ENCODE peak calls at places on chromosomes 12 and 14, in six cellular contexts. A, T, F, Q, X and H are unnamed samples.

GRCh38 chr12:70393787-70394519 is 27.9 kb downstream of the KCNMB4 start:
- DNase-seq in T (no peak), F (peak; percentile 70), A (no peak), X (no peak), Q (no peak), H (peak; percentile 6)

GRCh38 chr14:24310666-24311604 is at the start of gene LTB4R:
- DNase-seq in F (peak; percentile 76), X (peak; percentile 87), T (peak; percentile 77), A (peak; percentile 72), Q (peak; percentile 71), H (no peak)

GRCh38 chr14:93045211-93045674 is 70.5 kb downstream of the ITPK1 start:
- DNase-seq in Q (no peak), A (no peak), F (no peak), T (no peak), X (no peak), H (no peak)

GRCh38 chr12:6178981-6179761 is 21.0 kb upstream of the CD9 start:
- DNase-seq in Q (no peak), F (peak; percentile 7), X (no peak), T (no peak), A (no peak), H (no peak)

GRCh38 chr12:94666158-94666557 is 15.8 kb upstream of the TMCC3 start:
- DNase-seq in F (no peak), A (no peak), X (no peak), Q (no peak), T (no peak), H (no peak)

GRCh38 chr12:131119936-131120335 is 166.2 kb downstream of the ADGRD1 start:
- DNase-seq in T (no peak), A (no peak), F (no peak), X (no peak), Q (no peak), H (no peak)

GRCh38 chr12:95529693-95530225 is 21.5 kb downstream of the USP44 start:
- DNase-seq in X (no peak), A (no peak), Q (no peak), F (no peak), T (no peak), H (no peak)

GRCh38 chr12:92363295-92364146 is 217.9 kb upstream of the BTG1 start:
- DNase-seq in Q (peak; percentile 60), F (peak; percentile 27), A (no peak), X (no peak), T (peak; percentile 65), H (no peak)

GRCh38 chr12:98592825-98593322 is 612 bp upstream of the SLC25A3 start:
- DNase-seq in A (no peak), T (no peak), F (no peak), Q (no peak), X (no peak), H (no peak)

GRCh38 chr12:2335517-2335916 is 282.7 kb downstream of the CACNA1C start:
- DNase-seq in X (no peak), F (no peak), Q (no peak), T (no peak), A (no peak), H (no peak)

GRCh38 chr12:127579446-127579845 is 687.5 kb upstream of the TMEM132C start:
- DNase-seq in A (no peak), Q (no peak), T (no peak), X (no peak), F (peak; percentile 16), H (no peak)

GRCh38 chr12:7872565-7873304 is at the start of gene SLC2A14:
- DNase-seq in F (no peak), X (no peak), Q (no peak), T (no peak), A (no peak), H (no peak)

GRCh38 chr12:2624543-2625266 is 170.1 kb upstream of the FKBP4 start:
- DNase-seq in A (no peak), T (peak; percentile 27), X (no peak), Q (no peak), F (peak; percentile 2), H (peak; percentile 9)

GRCh38 chr14:29536886-29537511 is 390.6 kb downstream of the PRKD1 start:
- DNase-seq in A (peak; percentile 15), X (no peak), Q (no peak), F (peak; percentile 58), T (no peak), H (peak; percentile 15)

GRCh38 chr14:101404426-101405170 is 156.7 kb upstream of the DIO3 start:
- DNase-seq in A (no peak), X (no peak), Q (no peak), F (no peak), T (no peak), H (no peak)

GRCh38 chr14:101361451-101362433 is 199.6 kb upstream of the DIO3 start:
- DNase-seq in X (no peak), Q (no peak), A (no peak), F (no peak), T (no peak), H (no peak)

GRCh38 chr12:27709932-27710591 is 570 bp upstream of the MRPS35 start:
- DNase-seq in Q (no peak), A (no peak), F (peak; percentile 74), X (no peak), T (no peak), H (peak; percentile 29)

GRCh38 chr12:58176296-58176869 is 235.0 kb downstream of the ATP23 start:
- DNase-seq in Q (no peak), T (no peak), F (peak; percentile 31), X (no peak), A (no peak), H (peak; percentile 9)

GRCh38 chr12:52202361-52203078 is 10.7 kb upstream of the KRT80 start:
- DNase-seq in F (peak; percentile 31), Q (no peak), T (no peak), X (no peak), A (no peak), H (no peak)

GRCh38 chr12:29599397-29599796 is 101.9 kb upstream of the OVCH1 start:
- DNase-seq in X (no peak), A (no peak), F (peak; percentile 92), T (no peak), Q (no peak), H (peak; percentile 88)

GRCh38 chr12:111413442-111414086 is 7.8 kb downstream of the SH2B3 start:
- DNase-seq in T (no peak), Q (no peak), X (no peak), F (peak; percentile 76), A (no peak), H (no peak)

GRCh38 chr14:68862954-68863594 is 70.2 kb upstream of the ZFP36L1 start:
- DNase-seq in X (peak; percentile 80), T (peak; percentile 85), A (peak; percentile 87), F (peak; percentile 92), Q (peak; percentile 35), H (peak; percentile 68)

GRCh38 chr14:94738097-94738496 is 31.8 kb downstream of the GSC start:
- DNase-seq in Q (no peak), A (no peak), X (no peak), F (no peak), T (no peak), H (no peak)

GRCh38 chr12:126397071-126397571 is 1331.9 kb downstream of the AACS start:
- DNase-seq in F (peak; percentile 97), X (no peak), A (no peak), T (no peak), Q (no peak), H (no peak)

GRCh38 chr12:29380536-29381523 is at the start of gene ERGIC2:
- DNase-seq in T (peak; percentile 94), A (peak; percentile 99), F (peak; percentile 100), X (peak; percentile 94), Q (peak; percentile 95), H (peak; percentile 98)

GRCh38 chr12:109678732-109679131 is 34.9 kb upstream of the FAM222A start:
- DNase-seq in Q (no peak), F (no peak), T (no peak), X (no peak), A (no peak), H (no peak)

GRCh38 chr12:58148405-58148804 is 207.0 kb downstream of the ATP23 start:
- DNase-seq in F (peak; percentile 57), Q (no peak), X (no peak), T (no peak), A (no peak), H (no peak)

GRCh38 chr12:86827409-86827808 is 571.2 kb upstream of the MGAT4C start:
- DNase-seq in Q (no peak), T (no peak), F (no peak), A (no peak), X (no peak), H (no peak)

GRCh38 chr14:94062344-94062904 is 18.6 kb downstream of the DDX24 start:
- DNase-seq in A (no peak), X (no peak), T (no peak), Q (no peak), F (peak; percentile 66), H (no peak)

GRCh38 chr14:52730708-52731111 is 744 bp downstream of the STYX start:
- DNase-seq in Q (no peak), F (peak; percentile 31), T (no peak), X (no peak), A (peak; percentile 28), H (no peak)

GRCh38 chr14:90827919-90828610 is 11.8 kb upstream of the TTC7B start:
- DNase-seq in F (peak; percentile 86), A (no peak), Q (peak; percentile 89), X (peak; percentile 95), T (peak; percentile 94), H (peak; percentile 82)